ENCODE peak calls at places on chromosomes 16 and 17, in nine cellular contexts. Q, J, P, X, U, L, K, S and A are unnamed samples.

GRCh38 chr16:88912556-88912955 is 46.1 kb upstream of the PABPN1L start:
- DNase-seq in S (no peak), K (no peak), X (no peak), U (no peak), P (no peak), Q (no peak), J (no peak), L (no peak), A (no peak)

GRCh38 chr16:54688339-54688738 is 242.3 kb upstream of the IRX5 start:
- DNase-seq in S (no peak), X (no peak), L (no peak), J (no peak), Q (no peak), K (no peak), U (no peak), P (no peak), A (no peak)

GRCh38 chr17:15261063-15261817 is 3.9 kb downstream of the PMP22 start:
- DNase-seq in L (peak; percentile 85), U (no peak), P (peak; percentile 73), Q (no peak), X (peak; percentile 50), J (peak; percentile 74), K (no peak), S (no peak), A (peak; percentile 70)

GRCh38 chr17:2955931-2956582 is 107.3 kb downstream of the OR1D5 start:
- DNase-seq in X (no peak), K (no peak), P (no peak), Q (no peak), S (no peak), L (peak; percentile 41), J (no peak), U (no peak), A (no peak)

GRCh38 chr16:69845181-69845580 is 83.0 kb downstream of the WWP2 start:
- DNase-seq in K (no peak), Q (no peak), S (no peak), L (no peak), U (no peak), X (no peak), J (no peak), P (no peak), A (no peak)

GRCh38 chr17:263271-263670 is 81.8 kb upstream of the DOC2B start:
- DNase-seq in P (no peak), L (no peak), J (no peak), Q (no peak), S (no peak), U (no peak), K (no peak), X (no peak), A (no peak)

GRCh38 chr17:75228847-75229246 is 23.4 kb downstream of the NUP85 start:
- DNase-seq in X (no peak), S (no peak), U (no peak), L (no peak), Q (no peak), J (peak; percentile 53), P (no peak), K (no peak), A (no peak)

GRCh38 chr17:54982399-54982798 is 13.8 kb downstream of the STXBP4 start:
- DNase-seq in S (no peak), L (no peak), J (no peak), P (peak; percentile 76), K (no peak), Q (no peak), U (no peak), X (no peak), A (peak; percentile 87)

GRCh38 chr17:15398736-15399331 is 57.4 kb upstream of the TEKT3 start:
- DNase-seq in Q (no peak), K (no peak), J (peak; percentile 73), X (peak; percentile 76), U (peak; percentile 44), S (no peak), P (peak; percentile 26), L (no peak), A (peak; percentile 30)

GRCh38 chr17:19630035-19630434 is 18.5 kb upstream of the ALDH3A2 start:
- DNase-seq in J (no peak), P (no peak), K (no peak), Q (no peak), U (no peak), L (no peak), X (no peak), S (no peak), A (no peak)

GRCh38 chr17:225551-225950 is 44.1 kb upstream of the DOC2B start:
- DNase-seq in K (no peak), U (no peak), P (no peak), Q (no peak), X (no peak), J (no peak), S (no peak), L (peak; percentile 57), A (no peak)

GRCh38 chr17:80938556-80938955 is 53.1 kb upstream of the CHMP6 start:
- DNase-seq in L (peak; percentile 40), S (no peak), Q (no peak), X (no peak), J (peak; percentile 15), K (no peak), U (no peak), P (no peak), A (no peak)

GRCh38 chr16:85677383-85677967 is 11.3 kb downstream of the GINS2 start:
- DNase-seq in L (no peak), Q (no peak), U (no peak), K (no peak), P (no peak), S (no peak), J (no peak), X (no peak), A (no peak)

GRCh38 chr17:70642059-70642458 is 472.7 kb downstream of the KCNJ2 start:
- DNase-seq in U (no peak), P (no peak), X (no peak), L (no peak), J (no peak), K (no peak), S (no peak), Q (no peak), A (no peak)